ENCODE peak calls at places on chromosomes 7 and 10, in five cellular contexts. One of them, this sample, is unnamed.
A peak's percentile ranks its signal among the peaks of the same experiment; 100 is the strongest.

GRCh38 chr7:139231513-139232376 is 708 bp downstream of the UBN2 start:
- DNase-seq in T follicular helper cell: peak; percentile 4
- DNase-seq in activated CD4-positive, alpha-beta T cell treated with anti-CD3 and anti-CD28 coated beads for 24 hours: peak; percentile 6
- DNase-seq in astrocyte of the spinal cord: no peak
- DNase-seq in activated naive CD8-positive, alpha-beta T cell treated with anti-CD3 and anti-CD28 coated beads, Interleukin-2, amount 50 U/mL, for 16 hours: no peak
- DNase-seq in this sample: peak; percentile 44

GRCh38 chr7:47380325-47381131 is 201.4 kb downstream of the TNS3 start:
- DNase-seq in T follicular helper cell: no peak
- DNase-seq in activated naive CD8-positive, alpha-beta T cell treated with anti-CD3 and anti-CD28 coated beads, Interleukin-2, amount 50 U/mL, for 16 hours: no peak
- DNase-seq in activated CD4-positive, alpha-beta T cell treated with anti-CD3 and anti-CD28 coated beads for 24 hours: no peak
- DNase-seq in astrocyte of the spinal cord: peak; percentile 58
- DNase-seq in this sample: no peak

GRCh38 chr7:91573405-91573804 is 307.1 kb downstream of the MTERF1 start:
- DNase-seq in astrocyte of the spinal cord: no peak
- DNase-seq in activated naive CD8-positive, alpha-beta T cell treated with anti-CD3 and anti-CD28 coated beads, Interleukin-2, amount 50 U/mL, for 16 hours: no peak
- DNase-seq in T follicular helper cell: no peak
- DNase-seq in activated CD4-positive, alpha-beta T cell treated with anti-CD3 and anti-CD28 coated beads for 24 hours: no peak
- DNase-seq in this sample: no peak

GRCh38 chr10:4663162-4663992 is 162.6 kb upstream of the AKR1E2 start:
- DNase-seq in activated naive CD8-positive, alpha-beta T cell treated with anti-CD3 and anti-CD28 coated beads, Interleukin-2, amount 50 U/mL, for 16 hours: no peak
- DNase-seq in astrocyte of the spinal cord: peak; percentile 99
- DNase-seq in T follicular helper cell: no peak
- DNase-seq in activated CD4-positive, alpha-beta T cell treated with anti-CD3 and anti-CD28 coated beads for 24 hours: no peak
- DNase-seq in this sample: peak; percentile 39

GRCh38 chr10:118439824-118440223 is 97.7 kb upstream of the FAM204A start:
- DNase-seq in activated CD4-positive, alpha-beta T cell treated with anti-CD3 and anti-CD28 coated beads for 24 hours: no peak
- DNase-seq in T follicular helper cell: no peak
- DNase-seq in astrocyte of the spinal cord: no peak
- DNase-seq in activated naive CD8-positive, alpha-beta T cell treated with anti-CD3 and anti-CD28 coated beads, Interleukin-2, amount 50 U/mL, for 16 hours: no peak
- DNase-seq in this sample: no peak

GRCh38 chr7:111103136-111103535 is 12.2 kb downstream of the LRRN3 start:
- DNase-seq in astrocyte of the spinal cord: no peak
- DNase-seq in activated CD4-positive, alpha-beta T cell treated with anti-CD3 and anti-CD28 coated beads for 24 hours: no peak
- DNase-seq in activated naive CD8-positive, alpha-beta T cell treated with anti-CD3 and anti-CD28 coated beads, Interleukin-2, amount 50 U/mL, for 16 hours: no peak
- DNase-seq in T follicular helper cell: no peak
- DNase-seq in this sample: no peak

GRCh38 chr10:5291501-5292195 is 73.1 kb upstream of the UCN3 start:
- DNase-seq in T follicular helper cell: peak; percentile 52
- DNase-seq in astrocyte of the spinal cord: peak; percentile 62
- DNase-seq in activated naive CD8-positive, alpha-beta T cell treated with anti-CD3 and anti-CD28 coated beads, Interleukin-2, amount 50 U/mL, for 16 hours: no peak
- DNase-seq in activated CD4-positive, alpha-beta T cell treated with anti-CD3 and anti-CD28 coated beads for 24 hours: peak; percentile 33
- DNase-seq in this sample: no peak

GRCh38 chr10:97407211-97407951 is 6.2 kb upstream of the RRP12 start:
- DNase-seq in activated CD4-positive, alpha-beta T cell treated with anti-CD3 and anti-CD28 coated beads for 24 hours: no peak
- DNase-seq in T follicular helper cell: peak; percentile 47
- DNase-seq in activated naive CD8-positive, alpha-beta T cell treated with anti-CD3 and anti-CD28 coated beads, Interleukin-2, amount 50 U/mL, for 16 hours: no peak
- DNase-seq in astrocyte of the spinal cord: peak; percentile 78
- DNase-seq in this sample: peak; percentile 66

GRCh38 chr7:18003286-18003685 is 24.4 kb downstream of the PRPS1L1 start:
- DNase-seq in activated CD4-positive, alpha-beta T cell treated with anti-CD3 and anti-CD28 coated beads for 24 hours: no peak
- DNase-seq in T follicular helper cell: no peak
- DNase-seq in astrocyte of the spinal cord: no peak
- DNase-seq in activated naive CD8-positive, alpha-beta T cell treated with anti-CD3 and anti-CD28 coated beads, Interleukin-2, amount 50 U/mL, for 16 hours: no peak
- DNase-seq in this sample: no peak

This sample was measured in memory B cell.